ENCODE peak calls at places on chromosomes 2 and 18, in seven cellular contexts. Y is endodermal cell; X is GM20000; B is M059J; P is mucosa of descending colon; A is NCI-H1436; E is activated T-helper 1 cell treated with anti-CD3 and anti-CD28 coated beads, Interleukin-2, amount 50 U/mL, for 16 hours. S is an unnamed sample.

GRCh38 chr18:25425030-25425429 is 73.1 kb upstream of the ZNF521 start:
- DNase-seq in Y (no peak), X (no peak), B (peak; percentile 27), P (no peak), A (no peak), E (no peak), S (no peak)

GRCh38 chr2:155145758-155146229 is 447.3 kb downstream of the KCNJ3 start:
- DNase-seq in Y (no peak), X (peak; percentile 54), B (no peak), P (no peak), A (no peak), E (no peak), S (no peak)

GRCh38 chr2:160570386-160570785 is 76.8 kb upstream of the RBMS1 start:
- DNase-seq in Y (no peak), X (no peak), B (no peak), P (no peak), A (no peak), E (no peak), S (no peak)

GRCh38 chr2:25797607-25798488 is 80.4 kb downstream of the ASXL2 start:
- DNase-seq in Y (no peak), X (no peak), B (no peak), P (no peak), A (no peak), E (no peak), S (no peak)

GRCh38 chr2:9975328-9975727 is 23.8 kb downstream of the GRHL1 start:
- DNase-seq in Y (no peak), X (no peak), B (peak; percentile 73), P (no peak), A (no peak), E (no peak), S (no peak)

GRCh38 chr18:58400337-58400885 is 228.5 kb downstream of the ALPK2 start:
- DNase-seq in Y (peak; percentile 18), X (no peak), B (no peak), P (no peak), A (no peak), E (no peak), S (no peak)

GRCh38 chr18:79326413-79327198 is 69.1 kb upstream of the NFATC1 start:
- DNase-seq in Y (no peak), X (no peak), B (no peak), P (no peak), A (no peak), E (no peak), S (no peak)

GRCh38 chr2:65666156-65666725 is 233.8 kb upstream of the SPRED2 start:
- DNase-seq in Y (no peak), X (peak; percentile 76), B (peak; percentile 84), P (no peak), A (no peak), E (no peak), S (no peak)

GRCh38 chr2:237723613-237724012 is 75.0 kb upstream of the RBM44 start:
- DNase-seq in Y (peak; percentile 73), X (peak; percentile 51), B (no peak), P (peak; percentile 91), A (no peak), E (no peak), S (no peak)

GRCh38 chr18:59264136-59264571 is 9.1 kb downstream of the RAX start:
- DNase-seq in Y (peak; percentile 80), X (no peak), B (peak; percentile 18), P (no peak), A (no peak), E (no peak), S (no peak)

GRCh38 chr18:47986724-47987455 is 56.4 kb upstream of the SMAD2 start:
- DNase-seq in Y (no peak), X (no peak), B (peak; percentile 34), P (no peak), A (no peak), E (no peak), S (no peak)

GRCh38 chr2:216350214-216350789 is 22.0 kb downstream of the MARCHF4 start:
- DNase-seq in Y (no peak), X (no peak), B (peak; percentile 73), P (no peak), A (no peak), E (no peak), S (no peak)

GRCh38 chr2:173898996-173899395 is 66.2 kb downstream of the SP3 start:
- DNase-seq in Y (no peak), X (no peak), B (no peak), P (no peak), A (no peak), E (no peak), S (no peak)

GRCh38 chr2:7034313-7034712 is 117.1 kb downstream of the RNF144A start:
- DNase-seq in Y (peak; percentile 77), X (no peak), B (no peak), P (no peak), A (no peak), E (no peak), S (no peak)

GRCh38 chr18:72828601-72829000 is 39.2 kb downstream of the NETO1 start:
- DNase-seq in Y (no peak), X (no peak), B (no peak), P (no peak), A (no peak), E (no peak), S (no peak)

GRCh38 chr2:60219536-60219935 is 333.9 kb downstream of the BCL11A start:
- DNase-seq in Y (no peak), X (no peak), B (no peak), P (no peak), A (no peak), E (no peak), S (no peak)

GRCh38 chr2:68857855-68858456 is 13.2 kb downstream of the BMP10 start:
- DNase-seq in Y (no peak), X (peak; percentile 7), B (peak; percentile 74), P (no peak), A (no peak), E (no peak), S (no peak)

GRCh38 chr2:241620419-241620769 is 16.6 kb downstream of the THAP4 start:
- DNase-seq in Y (no peak), X (no peak), B (peak; percentile 10), P (no peak), A (no peak), E (peak; percentile 47), S (no peak)

GRCh38 chr2:166238176-166238575 is 110.4 kb upstream of the SCN1A start:
- DNase-seq in Y (no peak), X (no peak), B (no peak), P (no peak), A (no peak), E (no peak), S (no peak)

GRCh38 chr2:230668184-230668938 is 44.3 kb upstream of the CAB39 start:
- DNase-seq in Y (peak; percentile 41), X (peak; percentile 54), B (peak; percentile 89), P (no peak), A (no peak), E (no peak), S (no peak)

GRCh38 chr2:57497489-57498096 is 549.0 kb upstream of the VRK2 start:
- DNase-seq in Y (peak; percentile 80), X (peak; percentile 35), B (peak; percentile 62), P (peak; percentile 10), A (peak; percentile 54), E (no peak), S (peak; percentile 7)

GRCh38 chr2:4901092-4901735 is 791.0 kb upstream of the SOX11 start:
- DNase-seq in Y (no peak), X (no peak), B (no peak), P (no peak), A (no peak), E (no peak), S (no peak)

GRCh38 chr2:460861-461260 is 173.0 kb upstream of the ALKAL2 start:
- DNase-seq in Y (no peak), X (peak; percentile 53), B (peak; percentile 64), P (no peak), A (no peak), E (no peak), S (no peak)

GRCh38 chr18:30387401-30387800 is 655.1 kb downstream of the DSC3 start:
- DNase-seq in Y (peak; percentile 68), X (no peak), B (no peak), P (no peak), A (no peak), E (no peak), S (no peak)

GRCh38 chr2:122136071-122136470 is 380.6 kb downstream of the TSN start:
- DNase-seq in Y (peak; percentile 69), X (peak; percentile 31), B (peak; percentile 1), P (no peak), A (peak; percentile 3), E (no peak), S (peak; percentile 14)

GRCh38 chr2:39142012-39142346 is 21.1 kb upstream of the SOS1 start:
- DNase-seq in Y (no peak), X (no peak), B (no peak), P (no peak), A (no peak), E (no peak), S (no peak)

GRCh38 chr2:240131941-240132650 is 4.0 kb downstream of the COPS9 start:
- DNase-seq in Y (peak; percentile 83), X (no peak), B (no peak), P (no peak), A (no peak), E (no peak), S (no peak)

GRCh38 chr18:32735781-32736180 is 37.0 kb downstream of the KLHL14 start:
- DNase-seq in Y (no peak), X (no peak), B (peak; percentile 5), P (no peak), A (peak; percentile 27), E (no peak), S (no peak)